ENCODE peak calls at places on chromosomes 4 and X, in seven cellular contexts. J, G, B, F, N, V and C are unnamed samples.

GRCh38 chr4:101081695-101082369 is 265.5 kb downstream of the PPP3CA start:
- DNase-seq in N (no peak), F (no peak), V (peak), B (no peak), G (no peak), J (no peak), C (no peak)

GRCh38 chr4:105572296-105572695 is 19.9 kb downstream of the ARHGEF38 start:
- DNase-seq in J (no peak), V (no peak), N (no peak), F (no peak), G (no peak), B (no peak), C (no peak)

GRCh38 chr4:142406051-142406549 is 440.0 kb downstream of the INPP4B start:
- DNase-seq in B (peak), J (no peak), N (no peak), V (peak), G (no peak), F (no peak), C (no peak)

GRCh38 chrX:123881330-123881729 is 21.5 kb downstream of the XIAP start:
- DNase-seq in N (no peak), J (no peak), F (no peak), G (no peak), B (no peak), V (no peak), C (no peak)

GRCh38 chrX:108516184-108516583 is 76.5 kb downstream of the COL4A5 start:
- DNase-seq in N (no peak), F (no peak), G (no peak), V (no peak), J (no peak), B (no peak), C (no peak)

GRCh38 chr4:16745009-16745408 is 153.4 kb downstream of the LDB2 start:
- DNase-seq in N (no peak), V (peak), F (no peak), G (peak), J (no peak), B (peak), C (no peak)

GRCh38 chr4:3644849-3645627 is 112.8 kb upstream of the LRPAP1 start:
- DNase-seq in N (peak), V (no peak), F (no peak), G (no peak), B (peak), J (no peak), C (no peak)

GRCh38 chr4:2285665-2286381 is 23.9 kb upstream of the MXD4 start:
- DNase-seq in V (no peak), F (no peak), B (no peak), G (no peak), N (peak), J (no peak), C (no peak)

GRCh38 chr4:51942108-51942832 is 77.9 kb downstream of the LRRC66 start:
- DNase-seq in N (no peak), B (peak), V (peak), F (no peak), J (no peak), G (no peak), C (no peak)

GRCh38 chrX:23554304-23554703 is 113.0 kb upstream of the PRDX4 start:
- DNase-seq in J (no peak), B (peak), N (no peak), V (peak), F (no peak), G (peak), C (peak)

GRCh38 chrX:70253377-70254062 is 6.5 kb downstream of the P2RY4 start:
- DNase-seq in J (no peak), F (no peak), G (no peak), V (peak), B (no peak), N (no peak), C (no peak)

GRCh38 chr4:106368678-106369077 is at the start of gene GIMD1:
- DNase-seq in G (no peak), N (no peak), J (no peak), B (no peak), V (no peak), F (no peak), C (no peak)

GRCh38 chrX:104137496-104137895 is 19.3 kb downstream of the SLC25A53 start:
- DNase-seq in J (no peak), F (no peak), B (no peak), G (no peak), V (no peak), N (no peak), C (peak)